ENCODE peak calls at places on chromosomes 7 and 10, in nine cellular contexts. K, H, U, W, V, M, Q, G and Z are unnamed samples.

GRCh38 chr10:69728335-69728861 is 73.3 kb upstream of the COL13A1 start:
- DNase-seq in H (no peak), K (no peak), W (no peak), M (no peak), V (peak; percentile 61), G (no peak), Q (no peak), U (no peak), Z (no peak)

GRCh38 chr10:4662576-4663161 is 163.3 kb upstream of the AKR1E2 start:
- DNase-seq in G (no peak), H (peak; percentile 67), Q (no peak), U (no peak), K (no peak), V (no peak), W (no peak), M (peak; percentile 27), Z (no peak)

GRCh38 chr7:84022686-84023308 is 171.8 kb downstream of the SEMA3A start:
- DNase-seq in M (no peak), G (no peak), U (no peak), K (peak; percentile 84), H (no peak), V (no peak), W (no peak), Q (peak; percentile 51), Z (no peak)

GRCh38 chr7:135884495-135885237 is 92.5 kb downstream of the MTPN start:
- DNase-seq in V (no peak), W (no peak), M (no peak), G (no peak), H (no peak), K (no peak), Q (no peak), U (no peak), Z (no peak)

GRCh38 chr10:130721971-130722370 is 585.8 kb downstream of the GLRX3 start:
- DNase-seq in M (no peak), H (no peak), U (no peak), V (no peak), Q (no peak), K (no peak), W (no peak), G (no peak), Z (no peak)

GRCh38 chr7:82209200-82209599 is 234.4 kb downstream of the CACNA2D1 start:
- DNase-seq in W (no peak), M (no peak), V (no peak), G (no peak), K (no peak), U (no peak), Q (no peak), H (no peak), Z (no peak)

GRCh38 chr7:47380325-47381131 is 201.4 kb downstream of the TNS3 start:
- DNase-seq in G (no peak), V (no peak), U (peak; percentile 43), M (no peak), W (peak; percentile 27), Q (peak; percentile 78), K (peak; percentile 75), H (peak; percentile 54), Z (no peak)

GRCh38 chr7:129781128-129781855 is 169.8 kb downstream of the NRF1 start:
- DNase-seq in V (no peak), Q (no peak), G (no peak), U (peak; percentile 62), K (no peak), M (no peak), H (peak; percentile 65), W (no peak), Z (no peak)

GRCh38 chr10:5305374-5305773 is 59.4 kb upstream of the UCN3 start:
- DNase-seq in G (no peak), U (no peak), M (no peak), H (no peak), Q (no peak), K (no peak), W (no peak), V (no peak), Z (no peak)

GRCh38 chr10:86599729-86600128 is 54.6 kb upstream of the OPN4 start:
- DNase-seq in H (peak; percentile 27), U (no peak), K (no peak), G (peak; percentile 72), V (no peak), M (no peak), W (no peak), Q (peak; percentile 84), Z (peak; percentile 47)

GRCh38 chr10:124010563-124011131 is 82.8 kb downstream of the CHST15 start:
- DNase-seq in V (no peak), Q (no peak), M (peak; percentile 74), G (no peak), W (no peak), K (no peak), H (no peak), U (no peak), Z (no peak)

GRCh38 chr10:79116801-79117723 is 48.3 kb downstream of the ZMIZ1 start:
- DNase-seq in K (no peak), G (no peak), W (no peak), H (no peak), V (no peak), M (no peak), U (no peak), Q (peak; percentile 68), Z (no peak)

GRCh38 chr7:116727432-116728009 is 55.5 kb downstream of the MET start:
- DNase-seq in Q (no peak), H (no peak), M (no peak), W (no peak), K (no peak), G (no peak), V (no peak), U (no peak), Z (no peak)

GRCh38 chr7:68432585-68432984 is 1165.7 kb upstream of the AUTS2 start:
- DNase-seq in Q (no peak), M (no peak), W (no peak), K (no peak), U (no peak), G (no peak), V (no peak), H (no peak), Z (no peak)

GRCh38 chr7:79646278-79646677 is 192.8 kb upstream of the MAGI2 start:
- DNase-seq in H (no peak), G (no peak), U (no peak), Q (no peak), W (no peak), V (no peak), K (no peak), M (no peak), Z (no peak)

GRCh38 chr7:79653136-79653631 is 199.7 kb upstream of the MAGI2 start:
- DNase-seq in W (no peak), G (no peak), K (no peak), Q (no peak), U (no peak), V (no peak), H (no peak), M (no peak), Z (no peak)

GRCh38 chr7:79652619-79653018 is 199.2 kb upstream of the MAGI2 start:
- DNase-seq in H (no peak), G (no peak), V (no peak), W (no peak), M (no peak), Q (no peak), U (no peak), K (no peak), Z (no peak)

GRCh38 chr7:79647711-79648110 is 194.2 kb upstream of the MAGI2 start:
- DNase-seq in H (no peak), Q (no peak), U (no peak), K (no peak), M (no peak), G (no peak), V (no peak), W (no peak), Z (no peak)
- TF ChIP-seq CTCF in H (no peak), Q (no peak), U (no peak), K (no peak), M (no peak), G (no peak), V (no peak), W (no peak), Z (no peak)

GRCh38 chr10:27072436-27073114 is 27.7 kb downstream of the ANKRD26 start:
- DNase-seq in G (peak; percentile 59), W (no peak), H (no peak), K (no peak), V (no peak), U (no peak), Q (no peak), M (no peak), Z (no peak)
- TF ChIP-seq CTCF in G (no peak), W (no peak), H (no peak), K (no peak), V (no peak), U (no peak), Q (no peak), M (no peak), Z (no peak)

DNA sequence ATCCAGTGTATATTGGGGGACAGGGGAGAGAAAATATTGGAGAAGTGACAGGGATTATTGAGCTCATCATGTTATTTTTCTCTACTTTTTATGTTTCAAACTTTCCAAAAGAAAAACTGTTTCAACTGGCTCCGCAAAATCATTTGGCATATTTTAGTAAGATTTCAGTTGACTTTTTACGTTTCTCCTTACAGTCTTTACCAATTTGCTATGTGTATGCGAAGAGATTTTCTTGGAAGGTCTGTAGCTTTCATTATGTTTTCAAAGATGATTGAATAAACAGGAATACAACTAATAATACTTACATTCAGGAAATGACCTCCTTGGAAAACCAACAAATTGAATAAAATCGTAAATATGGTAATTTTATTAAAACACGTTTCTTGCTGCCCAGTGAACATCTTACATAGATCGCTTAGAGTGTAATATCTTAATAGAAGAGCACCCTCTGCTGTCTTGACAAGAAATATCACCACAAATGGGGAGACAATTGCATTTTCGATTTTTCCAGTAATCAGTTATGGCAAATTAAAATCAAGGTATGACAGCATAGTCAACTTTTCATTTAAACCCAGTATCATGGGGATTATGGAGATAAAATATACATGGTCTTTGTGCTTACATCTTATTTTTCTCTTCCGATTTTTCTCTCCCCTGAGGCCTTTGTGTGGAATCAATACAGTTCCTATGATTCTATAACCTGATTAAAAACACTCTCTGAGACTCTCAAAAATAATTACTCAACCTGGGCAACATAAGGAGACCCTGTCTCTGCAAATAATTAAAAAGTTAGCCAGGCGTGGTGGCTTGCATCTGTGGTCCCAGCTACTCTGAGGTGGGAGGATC is 43.1 kb downstream of the MBL2 start:
- DNase-seq in V (no peak), M (no peak), K (no peak), W (no peak), Q (no peak), G (no peak), U (no peak), H (no peak), Z (no peak)
- TF ChIP-seq CTCF in V (peak; percentile 49), M (no peak), K (peak; percentile 89), W (peak; percentile 56), Q (peak; percentile 40), G (peak; percentile 77), U (no peak), H (peak; percentile 28), Z (peak; percentile 79)

DNA sequence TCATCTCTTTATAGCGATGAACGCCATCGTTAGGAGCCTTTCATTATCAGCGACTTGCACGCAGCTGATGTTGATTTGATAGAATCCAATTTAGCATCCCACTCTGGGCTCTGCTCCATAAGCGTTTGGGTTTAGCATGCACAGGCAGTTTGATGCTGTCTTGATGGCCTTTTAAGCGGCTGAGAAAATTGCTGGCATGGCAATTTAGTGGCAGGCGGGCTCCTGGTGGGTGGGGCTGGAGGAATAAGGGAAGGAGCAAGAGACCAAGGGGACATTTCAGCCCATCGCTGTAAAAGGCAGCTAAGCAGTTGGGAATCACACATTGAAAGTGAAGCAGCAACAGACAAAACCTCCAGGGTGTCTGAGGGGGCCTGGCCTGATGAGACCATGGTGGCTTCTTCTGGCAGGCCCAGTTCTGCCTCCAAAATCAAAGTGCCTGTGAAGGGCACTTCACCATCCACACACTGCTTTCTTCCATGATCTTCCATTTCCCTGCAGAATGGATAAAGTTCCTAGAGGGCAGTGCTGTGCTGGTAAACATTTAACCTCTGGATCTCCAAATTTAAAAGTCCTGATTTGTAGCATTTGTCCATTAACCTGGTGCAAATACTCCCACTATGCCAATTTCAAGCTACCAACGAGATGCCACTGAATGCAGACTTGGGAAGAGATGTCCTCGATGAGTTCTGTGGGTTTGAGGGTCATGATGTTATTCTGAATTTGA is 107.9 kb upstream of the PLXNA4 start:
- DNase-seq in Q (no peak), M (no peak), H (no peak), K (no peak), U (no peak), V (no peak), W (no peak), G (no peak), Z (no peak)
- TF ChIP-seq CTCF in Q (no peak), M (no peak), H (no peak), K (no peak), U (no peak), V (no peak), W (no peak), G (no peak), Z (no peak)